ENCODE peak calls at places on chromosomes 4 and X, in ten cellular contexts. G, C, O, B, X, R, J, N, S and U are unnamed samples.

GRCh38 chr4:116197317-116197809 is 888.0 kb downstream of the TRAM1L1 start:
- DNase-seq in C (no peak), G (no peak), X (no peak), B (no peak), R (no peak), J (no peak), N (no peak), S (no peak), O (no peak), U (no peak)

GRCh38 chrX:10769165-10769564 is 148.8 kb upstream of the MID1 start:
- DNase-seq in N (peak; percentile 42), C (no peak), J (peak; percentile 35), X (peak; percentile 49), B (no peak), R (peak; percentile 9), S (peak; percentile 43), G (peak; percentile 77), O (peak; percentile 44), U (peak; percentile 14)

GRCh38 chr4:155597933-155598451 is 68.7 kb upstream of the GUCY1A1 start:
- DNase-seq in J (peak; percentile 61), C (no peak), N (no peak), X (no peak), B (no peak), O (no peak), G (no peak), S (no peak), R (no peak), U (no peak)

GRCh38 chrX:38982370-38982769 is 181.1 kb downstream of the MID1IP1 start:
- DNase-seq in N (no peak), X (no peak), C (no peak), G (no peak), R (no peak), O (no peak), S (no peak), J (no peak), B (no peak), U (no peak)

GRCh38 chr4:138178566-138178965 is 63.6 kb downstream of the SLC7A11 start:
- DNase-seq in O (peak; percentile 20), C (no peak), B (no peak), G (no peak), J (peak; percentile 56), R (no peak), N (peak; percentile 45), X (no peak), S (no peak), U (no peak)

GRCh38 chrX:14357314-14357713 is 172.0 kb upstream of the GLRA2 start:
- DNase-seq in C (no peak), X (no peak), J (no peak), R (no peak), O (no peak), B (no peak), S (no peak), G (no peak), N (no peak), U (no peak)

GRCh38 chr4:88240297-88240714 is 44.1 kb downstream of the PPM1K start:
- DNase-seq in C (peak; percentile 54), G (no peak), J (no peak), N (no peak), X (no peak), R (no peak), O (no peak), S (no peak), B (peak; percentile 81), U (no peak)

GRCh38 chrX:42803320-42803719 is 25.4 kb upstream of the PPP1R2C start:
- DNase-seq in G (no peak), N (no peak), C (no peak), S (peak; percentile 35), O (peak; percentile 43), R (no peak), B (no peak), X (no peak), J (peak; percentile 4), U (no peak)

GRCh38 chrX:97673135-97673534 is 789.4 kb downstream of the RPA4 start:
- DNase-seq in O (no peak), N (no peak), X (no peak), R (no peak), C (no peak), G (no peak), B (no peak), J (no peak), S (no peak), U (no peak)

GRCh38 chr4:126708716-126709115 is 924.0 kb upstream of the INTU start:
- DNase-seq in N (no peak), R (no peak), X (no peak), S (no peak), B (no peak), C (no peak), G (no peak), J (no peak), O (no peak), U (no peak)

GRCh38 chr4:74330295-74330750 is 22.1 kb downstream of the EPGN start:
- DNase-seq in G (no peak), J (peak; percentile 53), C (no peak), X (no peak), B (no peak), R (no peak), O (no peak), S (no peak), N (no peak), U (no peak)

GRCh38 chrX:107576392-107576791 is 51.9 kb upstream of the PRPS1 start:
- DNase-seq in S (no peak), N (no peak), G (no peak), R (no peak), J (no peak), B (no peak), O (no peak), X (no peak), C (no peak), U (no peak)

GRCh38 chrX:69293776-69294601 is 128.7 kb upstream of the PJA1 start:
- DNase-seq in J (no peak), B (no peak), X (no peak), R (no peak), N (no peak), G (no peak), O (no peak), C (no peak), S (no peak), U (no peak)

GRCh38 chrX:48937065-48937907 is 18.5 kb upstream of the PIM2 start:
- DNase-seq in G (no peak), J (peak; percentile 31), B (peak; percentile 46), R (no peak), S (peak; percentile 19), O (no peak), X (no peak), C (no peak), N (no peak), U (peak; percentile 68)

GRCh38 chrX:35098419-35098818 is 155.8 kb downstream of the FAM47B start:
- DNase-seq in S (peak; percentile 3), O (no peak), R (no peak), B (no peak), N (no peak), J (peak; percentile 3), C (no peak), G (no peak), X (no peak), U (no peak)

GRCh38 chrX:53494427-53494826 is 60.3 kb upstream of the HSD17B10 start:
- DNase-seq in C (no peak), G (peak; percentile 47), B (no peak), N (no peak), X (no peak), S (peak; percentile 19), J (peak; percentile 12), R (no peak), O (no peak), U (no peak)

GRCh38 chrX:154967603-154968002 is 54.9 kb downstream of the F8 start:
- DNase-seq in J (peak; percentile 18), R (no peak), B (no peak), G (no peak), N (no peak), S (no peak), X (no peak), C (no peak), O (peak; percentile 3), U (no peak)

GRCh38 chrX:54530358-54530900 is 410 bp downstream of the GNL3L start:
- DNase-seq in B (no peak), G (no peak), X (no peak), C (no peak), N (peak; percentile 1), S (peak; percentile 5), J (no peak), R (peak; percentile 5), O (peak; percentile 2), U (no peak)

GRCh38 chrX:153381684-153382532 is 19.2 kb downstream of the PNMA6E start:
- DNase-seq in B (no peak), S (peak; percentile 60), C (no peak), G (peak; percentile 86), J (peak; percentile 97), R (peak; percentile 36), N (peak; percentile 55), O (peak; percentile 39), X (no peak), U (no peak)

GRCh38 chrX:68461541-68461940 is 28.2 kb upstream of the OPHN1 start:
- DNase-seq in C (no peak), S (no peak), O (no peak), B (no peak), X (no peak), R (no peak), G (no peak), J (no peak), N (no peak), U (no peak)

GRCh38 chr4:156829194-156829593 is 142.4 kb downstream of the PDGFC start:
- DNase-seq in N (no peak), G (no peak), S (peak; percentile 67), B (no peak), O (peak; percentile 58), X (no peak), J (peak; percentile 53), R (no peak), C (peak; percentile 56), U (no peak)

GRCh38 chr4:1229117-1229849 is 19.6 kb downstream of the CTBP1 start:
- DNase-seq in C (no peak), N (no peak), R (no peak), G (no peak), X (no peak), B (no peak), S (no peak), O (no peak), J (no peak), U (no peak)

GRCh38 chrX:38262715-38263620 is 42.3 kb upstream of the SRPX start:
- DNase-seq in O (no peak), G (no peak), R (no peak), C (no peak), B (no peak), J (no peak), S (peak; percentile 6), N (no peak), X (no peak), U (no peak)

GRCh38 chr4:37243061-37243460 is 1.5 kb upstream of the NWD2 start:
- DNase-seq in B (no peak), N (no peak), G (no peak), R (peak; percentile 7), O (no peak), C (no peak), S (no peak), J (no peak), X (no peak), U (peak; percentile 19)

GRCh38 chrX:150569155-150569477 is 695 bp downstream of the MTM1 start:
- DNase-seq in B (no peak), J (peak; percentile 63), S (no peak), C (no peak), O (peak; percentile 29), X (no peak), G (no peak), R (no peak), N (no peak), U (peak; percentile 30)